ENCODE peak calls at places on chromosome 19, in ten cellular contexts. V is WTC11; S is Panc1; Z is stimulated activated CD4-positive, alpha-beta T cell treated with anti-CD3 and anti-CD28 coated beads, Interleukin-4, amount 100 ng/mL, for 48 hours; E is naive thymus-derived CD4-positive, alpha-beta T cell; C is heart left ventricle; F is ascending aorta; X is T-helper 1 cell; P is PC-3; M is GM23338. U is an unnamed sample.

GRCh38 chr19:35231956-35232746 is 3.6 kb upstream of the FAM187B start:
- DNase-seq in V (no peak), S (no peak), Z (no peak), E (no peak), C (no peak), F (no peak), X (no peak), P (no peak), M (no peak), U (no peak)

GRCh38 chr19:33590224-33590623 is 31.5 kb upstream of the CHST8 start:
- DNase-seq in V (no peak), S (no peak), Z (no peak), E (no peak), C (no peak), F (no peak), X (no peak), P (no peak), M (no peak), U (no peak)

GRCh38 chr19:51156710-51157109 is 14.6 kb downstream of the SIGLEC7 start:
- DNase-seq in V (no peak), S (no peak), Z (no peak), E (no peak), C (no peak), F (no peak), X (no peak), P (no peak), M (no peak), U (no peak)

GRCh38 chr19:10946964-10947657 is 13.7 kb upstream of the SMARCA4 start:
- DNase-seq in V (no peak), S (no peak), Z (no peak), E (no peak), C (no peak), F (no peak), X (no peak), P (no peak), M (no peak), U (no peak)

GRCh38 chr19:4678881-4679379 is 8.8 kb upstream of the MYDGF start:
- DNase-seq in V (peak; percentile 96), S (no peak), Z (peak; percentile 28), E (no peak), C (peak; percentile 37), F (no peak), X (no peak), P (peak; percentile 31), M (peak; percentile 98), U (no peak)

GRCh38 chr19:18014197-18014596 is 6.2 kb downstream of the ARRDC2 start:
- DNase-seq in V (no peak), S (no peak), Z (no peak), E (peak; percentile 85), C (no peak), F (no peak), X (peak; percentile 56), P (no peak), M (no peak), U (no peak)

GRCh38 chr19:31149306-31149975 is 199.8 kb downstream of the TSHZ3 start:
- DNase-seq in V (no peak), S (no peak), Z (no peak), E (no peak), C (no peak), F (no peak), X (no peak), P (no peak), M (no peak), U (no peak)

GRCh38 chr19:55284405-55285058 is 735 bp downstream of the BRSK1 start:
- DNase-seq in V (peak; percentile 34), S (no peak), Z (no peak), E (no peak), C (no peak), F (no peak), X (no peak), P (no peak), M (peak; percentile 66), U (no peak)

GRCh38 chr19:19064811-19065745 is 1.3 kb downstream of the SLC25A42 start:
- DNase-seq in V (peak; percentile 35), S (no peak), Z (peak; percentile 18), E (no peak), C (peak; percentile 33), F (no peak), X (no peak), P (peak; percentile 19), M (peak; percentile 34), U (no peak)

GRCh38 chr19:30391052-30391451 is 18.9 kb downstream of the ZNF536 start:
- DNase-seq in V (no peak), S (no peak), Z (no peak), E (no peak), C (no peak), F (no peak), X (no peak), P (no peak), M (no peak), U (no peak)

GRCh38 chr19:17026706-17027427 is at the start of gene CPAMD8:
- DNase-seq in V (peak; percentile 53), S (no peak), Z (no peak), E (no peak), C (peak; percentile 63), F (no peak), X (no peak), P (no peak), M (peak; percentile 69), U (no peak)

GRCh38 chr19:8352134-8352827 is 9.2 kb upstream of the KANK3 start:
- DNase-seq in V (no peak), S (no peak), Z (no peak), E (no peak), C (no peak), F (no peak), X (no peak), P (no peak), M (peak; percentile 52), U (no peak)

U was measured in lower leg skin.